ENCODE peak calls at places on chromosomes 6 and 20, in six cellular contexts. Z, N, T, K, V and U are unnamed samples.

GRCh38 chr6:105431226-105431625 is 28.3 kb upstream of the PREP start:
- DNase-seq in Z (no peak), N (peak), T (peak), K (peak), V (no peak), U (peak)

GRCh38 chr6:105179244-105180065 is at the start of gene POPDC3:
- DNase-seq in Z (no peak), N (peak), T (peak), K (peak), V (no peak), U (peak)

GRCh38 chr6:26420607-26421235 is 18.6 kb downstream of the BTN3A1 start:
- DNase-seq in Z (no peak), N (peak), T (no peak), K (peak), V (no peak), U (peak)

GRCh38 chr20:47125553-47126373 is 230.7 kb downstream of the ZMYND8 start:
- DNase-seq in Z (peak), N (peak), T (no peak), K (peak), V (no peak), U (peak)

GRCh38 chr6:63795006-63795405 is 159.4 kb downstream of the PHF3 start:
- DNase-seq in Z (no peak), N (no peak), T (no peak), K (peak), V (no peak), U (no peak)

GRCh38 chr20:33561981-33562601 is 72.2 kb downstream of the CBFA2T2 start:
- DNase-seq in Z (peak), N (peak), T (peak), K (peak), V (no peak), U (peak)

GRCh38 chr6:130027948-130028347 is 9.6 kb downstream of the L3MBTL3 start:
- DNase-seq in Z (no peak), N (no peak), T (no peak), K (no peak), V (no peak), U (no peak)

GRCh38 chr6:53294095-53294494 is 54.7 kb downstream of the ELOVL5 start:
- DNase-seq in Z (no peak), N (no peak), T (no peak), K (peak), V (no peak), U (peak)

GRCh38 chr6:168877821-168878282 is 375.8 kb downstream of the THBS2 start:
- DNase-seq in Z (no peak), N (peak), T (peak), K (no peak), V (no peak), U (no peak)

GRCh38 chr6:158666637-158667359 is 16.9 kb downstream of the SYTL3 start:
- DNase-seq in Z (no peak), N (no peak), T (peak), K (peak), V (no peak), U (peak)

GRCh38 chr6:70709826-70710225 is 42.1 kb downstream of the SMAP1 start:
- DNase-seq in Z (peak), N (peak), T (peak), K (peak), V (no peak), U (peak)

GRCh38 chr6:159720708-159721107 is 6.6 kb upstream of the WTAP start:
- DNase-seq in Z (no peak), N (peak), T (no peak), K (peak), V (no peak), U (peak)

GRCh38 chr20:24949756-24950127 is 673 bp downstream of the CST7 start:
- DNase-seq in Z (no peak), N (no peak), T (no peak), K (no peak), V (peak), U (no peak)

GRCh38 chr20:16128538-16129106 is 444.6 kb downstream of the KIF16B start:
- DNase-seq in Z (no peak), N (peak), T (no peak), K (no peak), V (no peak), U (no peak)

GRCh38 chr20:47857142-47857993 is 72.1 kb upstream of the SULF2 start:
- DNase-seq in Z (peak), N (peak), T (no peak), K (peak), V (no peak), U (no peak)

GRCh38 chr6:105932440-105932839 is 153.7 kb upstream of the PRDM1 start:
- DNase-seq in Z (no peak), N (no peak), T (peak), K (peak), V (no peak), U (peak)

GRCh38 chr6:119647309-119647708 is 297.7 kb upstream of the MAN1A1 start:
- DNase-seq in Z (no peak), N (no peak), T (no peak), K (peak), V (no peak), U (peak)

GRCh38 chr20:775679-776135 is 7.4 kb upstream of the SLC52A3 start:
- DNase-seq in Z (no peak), N (no peak), T (no peak), K (no peak), V (no peak), U (no peak)

DNA sequence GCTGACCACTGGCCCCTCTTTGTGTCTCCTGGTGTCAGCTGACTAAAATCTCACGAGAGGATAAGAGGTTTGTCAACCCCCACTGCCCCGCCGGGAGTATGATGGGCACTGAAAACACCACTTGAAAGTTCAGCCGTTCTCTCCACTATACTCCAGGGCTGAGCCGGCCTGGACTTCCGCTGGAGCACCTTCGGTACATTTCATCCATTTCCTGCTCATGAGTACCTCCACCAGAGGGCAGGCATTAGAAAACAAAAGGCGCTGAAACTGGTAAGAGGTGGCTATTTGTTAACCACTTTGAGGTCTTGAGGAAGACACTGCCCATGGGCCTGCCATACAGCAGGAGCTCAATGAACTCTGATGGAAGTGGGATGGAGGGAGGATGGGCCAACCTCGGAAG is 17.9 kb upstream of the ANKRD60 start:
- DNase-seq in Z (no peak), N (no peak), T (no peak), K (peak), V (no peak), U (peak)
- TF ChIP-seq CTCF in Z (peak), N (peak), T (peak), K (peak), V (no peak), U (peak)

DNA sequence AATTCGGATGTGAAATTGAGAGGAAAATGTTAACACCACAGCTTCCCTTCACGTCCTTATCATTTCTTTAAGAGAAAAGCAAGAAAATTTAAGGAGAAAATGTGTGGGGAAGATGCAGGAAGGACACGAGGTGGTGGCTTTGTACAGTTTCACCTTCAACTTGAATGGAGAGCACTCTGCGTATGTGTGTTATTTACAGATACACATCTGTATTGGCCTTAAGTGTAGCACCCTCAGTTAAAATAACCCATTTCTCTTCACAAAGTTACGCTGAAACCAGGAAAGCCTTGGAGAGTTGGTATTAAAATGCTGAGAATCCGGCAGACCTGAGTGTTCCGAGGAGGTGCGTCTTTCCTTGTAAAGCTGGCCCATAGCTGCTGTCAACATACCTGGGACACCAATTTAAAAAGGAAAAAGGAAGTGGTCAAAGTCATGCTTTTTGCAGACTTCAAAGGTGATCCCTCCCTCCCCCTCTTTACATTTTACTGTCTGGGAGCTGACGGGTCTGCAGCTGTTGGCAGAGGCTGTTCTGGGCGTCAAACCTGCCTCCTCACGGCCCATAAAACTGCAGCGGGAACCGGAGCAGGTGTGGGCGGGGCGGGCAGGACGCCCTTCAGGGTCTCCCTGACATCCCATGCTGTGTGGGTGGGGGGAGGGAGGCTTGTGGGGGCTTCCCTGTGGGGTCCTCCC is 61.3 kb upstream of the TBXT start:
- DNase-seq in Z (no peak), N (no peak), T (no peak), K (no peak), V (no peak), U (no peak)
- H3K4me3 ChIP-seq in Z (no peak), N (no peak), T (no peak), K (no peak), V (no peak), U (no peak)

GRCh38 chr6:85677243-85677956 is 34.7 kb upstream of the SYNCRIP start:
- DNase-seq in Z (no peak), N (no peak), T (no peak), K (peak), V (no peak), U (peak)
- TF ChIP-seq CTCF in Z (peak), N (peak), T (no peak), K (no peak), V (peak), U (peak)

GRCh38 chr6:11276228-11276627 is 43.8 kb upstream of the NEDD9 start:
- DNase-seq in Z (no peak), N (no peak), T (no peak), K (no peak), V (no peak), U (no peak)

GRCh38 chr6:11277275-11278206 is 45.1 kb upstream of the NEDD9 start:
- DNase-seq in Z (peak), N (peak), T (peak), K (peak), V (no peak), U (peak)

GRCh38 chr6:11276911-11277274 is 44.4 kb upstream of the NEDD9 start:
- DNase-seq in Z (no peak), N (no peak), T (no peak), K (no peak), V (no peak), U (no peak)

GRCh38 chr6:11279213-11279780 is 46.8 kb upstream of the NEDD9 start:
- DNase-seq in Z (no peak), N (no peak), T (no peak), K (no peak), V (no peak), U (no peak)

DNA sequence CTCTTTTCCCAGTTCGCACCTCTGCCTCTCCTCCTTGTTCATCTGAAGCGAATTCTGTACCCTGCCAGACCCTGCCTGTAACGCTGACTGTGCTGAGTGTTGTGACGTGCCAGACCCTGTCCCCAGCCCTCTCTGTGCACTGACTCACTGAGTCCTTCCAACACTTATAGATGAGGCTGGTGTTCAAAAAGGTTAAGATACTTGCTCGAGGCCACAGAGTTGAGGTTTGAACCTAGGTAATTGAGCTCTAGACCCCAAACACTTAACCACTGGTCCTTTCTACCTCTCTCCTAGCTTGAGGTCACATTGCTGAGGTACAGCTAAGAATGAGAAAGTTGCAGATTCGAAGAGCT is 45.7 kb upstream of the NEDD9 start:
- DNase-seq in Z (no peak), N (no peak), T (no peak), K (no peak), V (no peak), U (no peak)
- H3K4me3 ChIP-seq in Z (no peak), N (no peak), T (no peak), K (no peak), V (no peak), U (no peak)

GRCh38 chr20:52105573-52106422 is 85.8 kb downstream of the ZFP64 start:
- DNase-seq in Z (no peak), N (peak), T (peak), K (peak), V (no peak), U (peak)
- TF ChIP-seq CTCF in Z (peak), N (peak), T (peak), K (peak), V (no peak), U (peak)

GRCh38 chr6:126110494-126111270 is 124.3 kb downstream of the TRMT11 start:
- DNase-seq in Z (no peak), N (no peak), T (no peak), K (no peak), V (no peak), U (no peak)

GRCh38 chr6:126102358-126102757 is 116.0 kb downstream of the TRMT11 start:
- DNase-seq in Z (no peak), N (no peak), T (no peak), K (no peak), V (no peak), U (no peak)

GRCh38 chr6:126112171-126112632 is 125.9 kb downstream of the TRMT11 start:
- DNase-seq in Z (no peak), N (peak), T (peak), K (peak), V (no peak), U (peak)

GRCh38 chr6:126103993-126104392 is 117.7 kb downstream of the TRMT11 start:
- DNase-seq in Z (no peak), N (no peak), T (no peak), K (no peak), V (no peak), U (no peak)

GRCh38 chr6:126107475-126108121 is 121.3 kb downstream of the TRMT11 start:
- DNase-seq in Z (no peak), N (no peak), T (no peak), K (peak), V (no peak), U (peak)
- H3K4me3 ChIP-seq in Z (no peak), N (no peak), T (no peak), K (no peak), V (no peak), U (no peak)

GRCh38 chr6:98633886-98634285 is 200.5 kb upstream of the POU3F2 start:
- DNase-seq in Z (no peak), N (peak), T (no peak), K (no peak), V (no peak), U (no peak)

GRCh38 chr6:98639236-98639635 is 195.1 kb upstream of the POU3F2 start:
- DNase-seq in Z (no peak), N (no peak), T (no peak), K (no peak), V (no peak), U (no peak)

GRCh38 chr6:98634569-98634968 is 199.8 kb upstream of the POU3F2 start:
- DNase-seq in Z (no peak), N (peak), T (no peak), K (no peak), V (no peak), U (no peak)

GRCh38 chr6:98641929-98642328 is 192.4 kb upstream of the POU3F2 start:
- DNase-seq in Z (no peak), N (peak), T (no peak), K (no peak), V (no peak), U (no peak)

GRCh38 chr6:98636941-98637340 is 197.4 kb upstream of the POU3F2 start:
- DNase-seq in Z (no peak), N (no peak), T (no peak), K (no peak), V (no peak), U (no peak)
- TF ChIP-seq CTCF in Z (no peak), N (no peak), T (no peak), K (no peak), V (no peak), U (no peak)